ENCODE peak calls at places on chromosomes 5 and 9, in six cellular contexts. G is Calu3; V is AG04450; I is fibroblast of the aortic adventitia; T is activated T-cell treated with anti-CD3 and anti-CD28 coated beads, Interleukin-2, amount 50 U/mL, for 48 hours; X is chondrocyte. A is an unnamed sample.

GRCh38 chr5:180084638-180085561 is 13.3 kb upstream of the RNF130 start:
- DNase-seq in T (no peak), I (no peak), X (no peak), V (no peak), G (peak), A (no peak)

GRCh38 chr5:115168829-115169391 is 798 bp downstream of the TRIM36 start:
- DNase-seq in V (no peak), X (no peak), T (no peak), I (no peak), G (peak), A (no peak)

GRCh38 chr5:177497011-177497296 is 450 bp downstream of the PDLIM7 start:
- DNase-seq in V (no peak), T (no peak), X (no peak), I (no peak), G (no peak), A (no peak)

GRCh38 chr9:89919171-89919681 is 314.4 kb downstream of the GADD45G start:
- DNase-seq in I (no peak), T (peak), G (peak), X (no peak), V (no peak), A (no peak)

GRCh38 chr9:108956098-108956533 is 21.9 kb downstream of the ABITRAM start:
- DNase-seq in T (no peak), G (no peak), I (no peak), V (no peak), X (no peak), A (no peak)

GRCh38 chr5:102536323-102536928 is 37.6 kb upstream of the SLCO6A1 start:
- DNase-seq in I (peak), V (no peak), G (no peak), X (no peak), T (no peak), A (no peak)

GRCh38 chr5:134975078-134975715 is 7.5 kb downstream of the CATSPER3 start:
- DNase-seq in T (no peak), X (no peak), G (no peak), V (no peak), I (no peak), A (no peak)

GRCh38 chr9:35673132-35673997 is at the start of gene CA9:
- DNase-seq in T (no peak), X (no peak), I (no peak), V (no peak), G (no peak), A (no peak)

GRCh38 chr9:124894741-124895170 is 32.8 kb downstream of the ARPC5L start:
- DNase-seq in T (peak), V (no peak), X (no peak), I (peak), G (no peak), A (no peak)

GRCh38 chr5:113514263-113514590 is 733 bp downstream of the YTHDC2 start:
- DNase-seq in X (no peak), V (no peak), G (no peak), I (no peak), T (no peak), A (no peak)

GRCh38 chr5:159240301-159240870 is 22.7 kb upstream of the UBLCP1 start:
- DNase-seq in X (no peak), G (no peak), I (no peak), V (no peak), T (peak), A (peak)

GRCh38 chr5:138832218-138832617 is 42.9 kb downstream of the LRRTM2 start:
- DNase-seq in I (peak), G (no peak), X (no peak), T (no peak), V (no peak), A (no peak)

GRCh38 chr9:34994429-34995287 is 5.1 kb downstream of the DNAJB5 start:
- DNase-seq in G (peak), T (no peak), I (peak), X (no peak), V (no peak), A (no peak)

GRCh38 chr5:10607023-10607665 is 43.3 kb downstream of the ANKRD33B start:
- DNase-seq in G (no peak), I (no peak), T (no peak), V (no peak), X (no peak), A (no peak)

GRCh38 chr5:151682751-151683331 is 3.9 kb downstream of the SPARC start:
- DNase-seq in V (no peak), X (no peak), T (no peak), G (no peak), I (peak), A (no peak)

GRCh38 chr9:118209343-118209742 is 505.1 kb downstream of the TLR4 start:
- DNase-seq in I (no peak), V (no peak), G (no peak), T (no peak), X (no peak), A (no peak)

GRCh38 chr9:117777823-117778222 is 73.6 kb downstream of the TLR4 start:
- DNase-seq in T (no peak), V (no peak), G (no peak), X (no peak), I (no peak), A (no peak)

GRCh38 chr9:136403538-136403914 is 3.6 kb upstream of the SNAPC4 start:
- DNase-seq in T (peak), I (no peak), V (no peak), X (no peak), G (no peak), A (no peak)

GRCh38 chr9:35728041-35728971 is 3.7 kb downstream of the TLN1 start:
- DNase-seq in I (peak), G (no peak), V (peak), X (no peak), T (peak), A (peak)

GRCh38 chr9:129714393-129715051 is 38.3 kb downstream of the PTGES start:
- DNase-seq in I (peak), T (no peak), X (no peak), V (no peak), G (no peak), A (no peak)

A was measured in amniotic stem cell.